ENCODE peak calls at places on chromosome 3, in ten cellular contexts. L is sigmoid colon, N is spleen, E is breast epithelium, Q is upper lobe of left lung, J is Panc1, T is transverse colon, K is SK-N-SH, A is GM12891, O is stomach. Z is an unnamed sample.

GRCh38 chr3:114310701-114311100 is 16.9 kb downstream of the TIGIT start:
- DNase-seq in Q (no peak), N (no peak), K (no peak), L (no peak), A (no peak), J (no peak), O (no peak), E (no peak), T (no peak), Z (no peak)

GRCh38 chr3:162141232-162141631 is 644.6 kb downstream of the OTOL1 start:
- DNase-seq in Q (no peak), A (no peak), L (no peak), T (no peak), N (no peak), K (no peak), J (no peak), E (no peak), O (no peak), Z (no peak)

GRCh38 chr3:63086190-63086589 is 191.9 kb upstream of the SYNPR start:
- DNase-seq in O (no peak), Q (no peak), J (no peak), A (no peak), L (no peak), N (no peak), E (no peak), T (no peak), K (peak), Z (no peak)

GRCh38 chr3:167198949-167199348 is 181.1 kb downstream of the ZBBX start:
- DNase-seq in A (no peak), K (no peak), T (no peak), O (no peak), J (no peak), Q (no peak), E (no peak), L (no peak), N (no peak), Z (no peak)

GRCh38 chr3:166810741-166811445 is 569.2 kb downstream of the ZBBX start:
- DNase-seq in J (no peak), T (no peak), Q (no peak), A (no peak), K (no peak), E (no peak), O (no peak), L (no peak), N (no peak), Z (no peak)

GRCh38 chr3:43638594-43639447 is 17.0 kb upstream of the ANO10 start:
- DNase-seq in K (no peak), T (peak), L (no peak), E (no peak), N (peak), Q (peak), J (no peak), A (no peak), O (peak), Z (no peak)

GRCh38 chr3:131735121-131735520 is 232.3 kb upstream of the MRPL3 start:
- DNase-seq in N (no peak), Q (no peak), A (no peak), K (no peak), E (no peak), T (no peak), O (no peak), L (no peak), J (no peak), Z (no peak)

GRCh38 chr3:140164922-140165590 is 230.1 kb downstream of the CLSTN2 start:
- DNase-seq in T (no peak), O (no peak), E (no peak), Q (no peak), J (no peak), N (no peak), L (no peak), K (no peak), A (no peak), Z (peak)

GRCh38 chr3:60919296-60919695 is 332.0 kb downstream of the FHIT start:
- DNase-seq in A (no peak), N (no peak), T (no peak), Q (no peak), E (no peak), O (no peak), K (no peak), J (no peak), L (no peak), Z (no peak)

GRCh38 chr3:46297658-46298423 is 55.6 kb downstream of the CCR3 start:
- DNase-seq in Q (no peak), T (peak), J (no peak), L (no peak), K (no peak), E (no peak), A (no peak), O (no peak), N (no peak), Z (no peak)

GRCh38 chr3:40166997-40167396 is 142.5 kb upstream of the EIF1B start:
- DNase-seq in L (no peak), J (no peak), K (no peak), A (no peak), Q (no peak), N (no peak), T (no peak), E (no peak), O (no peak), Z (no peak)

GRCh38 chr3:127589600-127590281 is 792 bp downstream of the TPRA1 start:
- DNase-seq in J (no peak), N (peak), L (no peak), A (no peak), T (peak), K (no peak), E (no peak), O (no peak), Q (peak), Z (no peak)

GRCh38 chr3:70849911-70850699 is 537.7 kb upstream of the MDFIC2 start:
- DNase-seq in O (no peak), L (peak), Q (no peak), N (no peak), K (no peak), J (peak), A (no peak), E (no peak), T (no peak), Z (no peak)

GRCh38 chr3:51718547-51719412 is 11.9 kb downstream of the GRM2 start:
- DNase-seq in J (peak), A (peak), L (peak), Q (peak), O (peak), K (peak), T (peak), E (no peak), N (no peak), Z (peak)

GRCh38 chr3:183811638-183812037 is 13.7 kb downstream of the MAP6D1 start:
- DNase-seq in E (no peak), O (no peak), N (peak), L (no peak), J (no peak), Q (no peak), K (no peak), T (no peak), A (no peak), Z (no peak)

GRCh38 chr3:105759442-105760078 is 109.3 kb downstream of the CBLB start:
- DNase-seq in T (no peak), J (no peak), E (no peak), Q (no peak), O (no peak), A (no peak), L (peak), N (no peak), K (no peak), Z (no peak)

GRCh38 chr3:141000027-141000663 is 51.0 kb upstream of the SPSB4 start:
- DNase-seq in N (no peak), L (peak), O (peak), Q (peak), E (no peak), K (peak), A (no peak), J (peak), T (peak), Z (no peak)

GRCh38 chr3:151896662-151897012 is 23.2 kb downstream of the SUCNR1 start:
- DNase-seq in L (no peak), A (no peak), J (no peak), O (no peak), N (no peak), E (no peak), K (no peak), Q (no peak), T (no peak), Z (no peak)

GRCh38 chr3:7787871-7788828 is 713.5 kb upstream of the LMCD1 start:
- DNase-seq in T (no peak), K (no peak), L (no peak), O (no peak), E (no peak), Q (peak), J (no peak), A (no peak), N (no peak), Z (no peak)

GRCh38 chr3:181824961-181825360 is 113.2 kb downstream of the SOX2 start:
- DNase-seq in O (no peak), N (no peak), L (no peak), A (no peak), Q (no peak), E (no peak), T (no peak), J (no peak), K (no peak), Z (no peak)

GRCh38 chr3:94159062-94159726 is 96.3 kb downstream of the NSUN3 start:
- DNase-seq in E (no peak), A (no peak), K (no peak), T (no peak), Q (no peak), L (no peak), N (no peak), O (no peak), J (no peak), Z (no peak)

GRCh38 chr3:63912768-63913588 is 795 bp upstream of the SCAANT1 start:
- DNase-seq in J (no peak), N (peak), Q (peak), T (peak), E (peak), L (peak), K (peak), A (no peak), O (peak), Z (peak)

GRCh38 chr3:139846729-139847128 is 88.3 kb upstream of the CLSTN2 start:
- DNase-seq in T (no peak), K (no peak), A (no peak), L (no peak), J (no peak), N (no peak), O (no peak), E (no peak), Q (no peak), Z (peak)

GRCh38 chr3:27146786-27147185 is 222.4 kb downstream of the NEK10 start:
- DNase-seq in O (no peak), T (no peak), A (no peak), N (no peak), E (no peak), Q (no peak), K (no peak), L (no peak), J (no peak), Z (no peak)

GRCh38 chr3:34646911-34647465 is 848.6 kb downstream of the PDCD6IP start:
- DNase-seq in J (no peak), Q (no peak), E (no peak), O (no peak), L (no peak), N (no peak), K (no peak), T (no peak), A (no peak), Z (no peak)

GRCh38 chr3:176739169-176739568 is 458.1 kb downstream of the TBL1XR1 start:
- DNase-seq in K (no peak), T (no peak), J (no peak), Q (no peak), O (no peak), N (no peak), A (no peak), L (no peak), E (no peak), Z (no peak)

GRCh38 chr3:169171739-169172138 is 491.8 kb downstream of the MECOM start:
- DNase-seq in L (no peak), N (no peak), J (no peak), K (no peak), E (no peak), O (no peak), Q (no peak), T (no peak), A (no peak), Z (no peak)

GRCh38 chr3:174198199-174198598 is 660.9 kb upstream of the NAALADL2 start:
- DNase-seq in N (no peak), Q (no peak), O (no peak), E (no peak), J (no peak), T (no peak), K (no peak), L (no peak), A (no peak), Z (no peak)

GRCh38 chr3:52226229-52226817 is 878 bp upstream of the TLR9 start:
- DNase-seq in A (no peak), T (no peak), J (no peak), O (no peak), N (no peak), L (no peak), K (no peak), Q (no peak), E (no peak), Z (no peak)

GRCh38 chr3:45387171-45387570 is 1.2 kb upstream of the LARS2 start:
- DNase-seq in N (no peak), J (no peak), K (no peak), T (no peak), O (no peak), A (no peak), Q (no peak), E (no peak), L (no peak), Z (no peak)

GRCh38 chr3:114823061-114823460 is 324.0 kb downstream of the ZBTB20 start:
- DNase-seq in E (no peak), Q (no peak), O (no peak), J (no peak), T (no peak), K (no peak), L (no peak), A (no peak), N (no peak), Z (no peak)

GRCh38 chr3:37607604-37608003 is 254.1 kb upstream of the CTDSPL start:
- DNase-seq in Q (no peak), N (no peak), K (no peak), A (no peak), J (no peak), L (no peak), E (no peak), O (no peak), T (no peak), Z (no peak)

GRCh38 chr3:156509209-156510174 is 45.4 kb downstream of the SSR3 start:
- DNase-seq in O (no peak), K (peak), J (peak), Q (no peak), T (no peak), N (no peak), A (peak), L (no peak), E (no peak), Z (no peak)

GRCh38 chr3:52185311-52185710 is 12.6 kb upstream of the ALAS1 start:
- DNase-seq in Q (no peak), K (no peak), A (no peak), J (no peak), L (no peak), E (no peak), O (no peak), N (peak), T (no peak), Z (no peak)

GRCh38 chr3:106824856-106825255 is 552.4 kb upstream of the CCDC54 start:
- DNase-seq in E (no peak), Q (no peak), A (no peak), K (no peak), N (no peak), O (no peak), J (peak), T (no peak), L (no peak), Z (no peak)

GRCh38 chr3:156606729-156607128 is 51.8 kb upstream of the SSR3 start:
- DNase-seq in K (no peak), A (no peak), L (no peak), E (no peak), J (no peak), T (no peak), O (no peak), Q (no peak), N (no peak), Z (no peak)

GRCh38 chr3:114079761-114080160 is 23.2 kb downstream of the QTRT2 start:
- DNase-seq in Q (no peak), A (no peak), J (no peak), E (no peak), K (no peak), L (no peak), T (no peak), N (no peak), O (no peak), Z (no peak)

GRCh38 chr3:52819936-52820335 is 10.5 kb downstream of the ITIH4 start:
- DNase-seq in E (no peak), J (no peak), O (no peak), L (no peak), T (no peak), N (no peak), K (no peak), A (no peak), Q (no peak), Z (no peak)

GRCh38 chr3:61414456-61414855 is 146.9 kb upstream of the PTPRG start:
- DNase-seq in E (no peak), A (no peak), N (no peak), O (no peak), L (no peak), J (no peak), T (no peak), K (no peak), Q (no peak), Z (no peak)

GRCh38 chr3:73070675-73071575 is 9.5 kb downstream of the EBLN2 start:
- DNase-seq in J (no peak), Q (no peak), O (no peak), A (no peak), N (no peak), K (no peak), L (no peak), E (no peak), T (no peak), Z (no peak)

GRCh38 chr3:73072634-73073033 is 11.2 kb downstream of the EBLN2 start:
- DNase-seq in Q (no peak), O (no peak), K (no peak), T (no peak), L (no peak), E (no peak), A (no peak), N (no peak), J (no peak), Z (no peak)

GRCh38 chr3:73071952-73072351 is 10.5 kb downstream of the EBLN2 start:
- DNase-seq in A (no peak), J (no peak), L (no peak), T (no peak), N (no peak), O (no peak), K (no peak), Q (no peak), E (no peak), Z (no peak)

GRCh38 chr3:73074681-73075305 is 13.3 kb downstream of the EBLN2 start:
- DNase-seq in A (no peak), O (no peak), K (no peak), N (no peak), E (no peak), T (no peak), J (no peak), Q (no peak), L (no peak), Z (no peak)

GRCh38 chr3:73073091-73073707 is 11.7 kb downstream of the EBLN2 start:
- DNase-seq in Q (no peak), N (no peak), L (no peak), K (no peak), E (no peak), O (no peak), A (no peak), J (no peak), T (no peak), Z (no peak)
- TF ChIP-seq POLR2AphosphoS5 in Q (no peak), N (no peak), L (no peak), K (no peak), E (no peak), O (no peak), A (no peak), J (no peak), T (no peak), Z (no peak)

GRCh38 chr3:128787256-128788253 is 61.6 kb downstream of the RAB7A start:
- DNase-seq in K (peak), J (peak), T (peak), N (no peak), E (no peak), L (no peak), Q (no peak), O (no peak), A (no peak), Z (no peak)
- TF ChIP-seq POLR2AphosphoS5 in K (no peak), J (no peak), T (no peak), N (no peak), E (no peak), L (no peak), Q (no peak), O (no peak), A (no peak), Z (no peak)

GRCh38 chr3:66729685-66730393 is 229.0 kb upstream of the LRIG1 start:
- DNase-seq in Q (peak), O (no peak), A (no peak), T (no peak), L (no peak), E (peak), K (no peak), N (no peak), J (no peak), Z (no peak)
- TF ChIP-seq POLR2AphosphoS5 in Q (no peak), O (no peak), A (no peak), T (no peak), L (no peak), E (no peak), K (no peak), N (no peak), J (no peak), Z (no peak)

GRCh38 chr3:98541695-98542094 is 9.9 kb downstream of the GPR15 start:
- DNase-seq in A (no peak), E (no peak), K (no peak), Q (no peak), N (no peak), O (no peak), J (no peak), L (no peak), T (no peak), Z (no peak)
- TF ChIP-seq POLR2AphosphoS5 in A (peak), E (no peak), K (no peak), Q (no peak), N (no peak), O (no peak), J (no peak), L (no peak), T (no peak), Z (no peak)

Z was measured in esophagus muscularis mucosa.